ENCODE peak calls at places on chromosomes 7 and 10, in five cellular contexts. D, R, K, M and F are unnamed samples. For H3K4me1, the result is how much of the 10 kb centered on the place peaks cover.

GRCh38 chr10:110209399-110209925 is 2.1 kb downstream of the MXI1 start:
- DNase-seq in D (peak), R (peak), K (no peak), M (peak), F (peak)

GRCh38 chr10:44776181-44776580 is 135.0 kb upstream of the TMEM72 start:
- DNase-seq in D (no peak), R (no peak), K (no peak), M (no peak), F (no peak)

GRCh38 chr10:118592675-118593330 is 2.6 kb downstream of the PRLHR start:
- DNase-seq in D (no peak), R (no peak), K (no peak), M (no peak), F (no peak)

GRCh38 chr10:113549856-113550255 is 3.0 kb upstream of the HABP2 start:
- DNase-seq in D (no peak), R (no peak), K (no peak), M (no peak), F (no peak)

GRCh38 chr10:99709480-99710229 is 22.3 kb downstream of the COX15 start:
- DNase-seq in D (peak), R (peak), K (no peak), M (no peak), F (peak)

GRCh38 chr10:78981970-78982281 is 86.8 kb upstream of the ZMIZ1 start:
- DNase-seq in D (peak), R (no peak), K (no peak), M (no peak), F (no peak)

GRCh38 chr7:39240864-39241263 is 263.2 kb downstream of the POU6F2 start:
- DNase-seq in D (no peak), R (no peak), K (no peak), M (no peak), F (no peak)

GRCh38 chr10:63515002-63515763 is 6.0 kb upstream of the REEP3 start:
- DNase-seq in D (peak), R (peak), K (peak), M (no peak), F (peak)

GRCh38 chr7:105934577-105935185 is 28.4 kb upstream of the CDHR3 start:
- DNase-seq in D (peak), R (peak), K (peak), M (peak), F (peak)

GRCh38 chr10:22655312-22655973 is 58.9 kb downstream of the PIP4K2A start:
- DNase-seq in D (no peak), R (peak), K (no peak), M (no peak), F (peak)

GRCh38 chr7:69962077-69962855 is 364.0 kb downstream of the AUTS2 start:
- DNase-seq in D (no peak), R (no peak), K (no peak), M (no peak), F (peak)

GRCh38 chr10:14681305-14681704 is 93.4 kb downstream of the FAM107B start:
- DNase-seq in D (no peak), R (peak), K (no peak), M (no peak), F (peak)

GRCh38 chr10:5274795-5275194 is 78.2 kb downstream of the AKR1C4 start:
- DNase-seq in D (no peak), R (no peak), K (no peak), M (no peak), F (no peak)

GRCh38 chr10:69567920-69568319 is 5.3 kb downstream of the NEUROG3 start:
- DNase-seq in D (peak), R (peak), K (no peak), M (peak), F (peak)

DNA sequence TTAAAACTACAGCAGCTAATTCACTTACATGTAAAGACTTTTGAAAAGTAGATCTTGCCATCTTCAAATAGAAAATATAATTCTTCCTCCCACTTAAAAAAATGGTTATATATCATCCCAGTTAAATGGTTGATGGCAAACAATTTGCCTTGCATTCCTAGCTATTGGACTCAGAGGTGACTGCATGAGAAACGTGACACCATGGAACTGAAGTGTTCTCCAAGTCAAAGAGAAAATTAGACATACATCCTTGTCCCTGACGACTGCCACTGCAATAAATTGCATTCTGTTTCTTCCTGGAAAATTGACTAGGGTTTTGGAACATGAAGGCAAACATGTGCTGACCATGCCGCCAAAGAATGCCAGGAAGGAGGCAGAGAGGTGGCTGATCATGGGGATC is 94.9 kb upstream of the POM121L12 start:
- DNase-seq in D (no peak), R (no peak), K (no peak), M (no peak), F (no peak)
- H3K18ac ChIP-seq in D (no peak), R (no peak), K (no peak), M (no peak), F (no peak)

GRCh38 chr7:2806571-2806970 is 37.5 kb downstream of the GNA12 start:
- DNase-seq in D (no peak), R (no peak), K (no peak), M (no peak), F (no peak)

GRCh38 chr7:2804227-2804763 is 39.8 kb downstream of the GNA12 start:
- DNase-seq in D (no peak), R (no peak), K (no peak), M (no peak), F (no peak)

GRCh38 chr7:2803755-2804154 is 40.4 kb downstream of the GNA12 start:
- DNase-seq in D (no peak), R (no peak), K (no peak), M (no peak), F (peak)

GRCh38 chr7:2807455-2807845 is 36.7 kb downstream of the GNA12 start:
- DNase-seq in D (no peak), R (no peak), K (no peak), M (no peak), F (no peak)

DNA sequence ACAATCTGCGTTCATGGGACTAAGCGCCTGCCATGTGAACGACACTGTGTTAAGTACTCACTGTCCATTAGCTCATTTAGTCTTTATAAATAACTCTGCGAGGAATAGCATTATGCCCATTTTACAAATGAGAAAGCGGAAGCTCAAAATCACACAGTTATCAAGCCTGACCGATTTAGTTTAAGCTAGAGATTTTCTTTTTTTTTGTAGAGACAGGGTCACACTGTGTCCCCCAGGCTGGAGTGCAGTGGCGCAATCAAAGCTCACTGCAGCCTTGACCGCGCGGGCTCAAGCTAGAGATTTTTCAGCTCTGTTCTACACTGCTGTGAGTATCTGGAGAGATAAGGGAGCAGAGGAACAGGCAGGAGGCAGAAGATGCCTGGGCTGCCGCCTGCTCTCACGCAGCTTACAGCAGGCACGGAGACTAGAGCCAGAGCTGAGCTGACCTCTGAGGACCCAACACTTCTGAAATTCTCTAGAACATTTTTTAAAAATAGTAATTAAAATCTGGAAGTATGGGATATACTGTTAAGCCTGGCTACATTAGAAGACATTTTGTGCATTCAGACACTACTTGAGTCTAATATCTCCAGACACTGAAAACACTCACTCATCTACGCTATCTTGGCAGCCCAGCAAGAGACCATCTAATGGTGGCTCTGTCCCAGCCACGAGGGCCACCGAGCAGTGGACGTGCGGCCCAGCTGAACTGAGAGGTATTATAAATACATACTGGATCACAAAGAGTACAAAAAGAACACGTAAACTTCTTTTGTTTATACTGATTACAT is 38.7 kb downstream of the GNA12 start:
- DNase-seq in D (no peak), R (no peak), K (no peak), M (no peak), F (peak)
- H3K4me1 ChIP-seq in D (under half), R (under half), K (under half), M (under half), F (under half)

DNA sequence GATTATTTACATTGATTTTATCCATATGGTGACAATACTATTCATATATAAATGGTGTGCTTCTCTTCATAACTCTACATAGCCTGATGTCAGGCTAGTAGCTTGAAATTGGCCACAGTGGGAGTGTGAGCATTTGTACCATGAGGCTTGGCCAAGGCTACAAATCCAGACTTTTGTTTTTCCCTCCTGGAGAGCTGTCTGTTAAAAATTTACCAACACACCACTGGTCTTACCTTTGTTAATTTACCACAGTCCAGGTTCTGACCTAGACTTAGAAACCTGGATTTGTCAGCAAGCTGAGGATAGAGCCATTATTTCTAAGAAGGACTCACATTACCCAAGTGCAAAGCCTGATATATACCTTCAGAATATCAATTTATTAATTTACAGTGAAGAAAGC is 45.5 kb upstream of the ATRNL1 start:
- DNase-seq in D (no peak), R (no peak), K (no peak), M (no peak), F (no peak)
- H3K18ac ChIP-seq in D (no peak), R (no peak), K (no peak), M (no peak), F (no peak)

DNA sequence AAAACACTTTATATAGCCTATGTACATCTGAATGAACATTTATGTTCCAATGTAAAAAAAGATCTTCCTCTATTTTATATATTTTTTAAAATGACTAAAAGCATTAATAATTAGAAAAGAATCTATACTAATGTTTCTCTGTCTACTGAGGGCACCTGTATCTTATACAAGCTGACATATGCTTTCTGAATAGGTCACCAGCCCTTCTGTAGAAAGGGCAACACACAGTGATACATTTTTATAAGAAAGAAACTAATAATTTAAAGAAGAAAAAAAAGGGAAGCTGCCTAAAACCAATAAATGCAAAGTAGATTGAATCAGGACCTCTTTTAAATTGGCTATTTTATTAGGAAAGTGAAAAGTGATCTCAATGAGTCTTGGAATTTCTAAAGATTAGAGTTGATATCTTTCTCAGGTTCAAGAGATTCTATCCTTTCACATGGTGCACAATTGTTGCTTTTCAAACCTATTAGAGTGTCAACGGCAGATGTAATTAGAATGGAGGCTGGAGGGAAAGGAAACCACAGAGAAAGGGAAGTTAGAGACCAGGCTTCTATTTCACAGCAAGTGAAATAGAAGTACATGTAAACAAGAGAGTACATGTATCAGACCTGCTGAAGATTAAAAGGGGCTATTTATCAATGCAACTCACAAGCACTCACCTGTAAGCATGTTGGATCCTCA is 6.3 kb downstream of the MTPN start:
- DNase-seq in D (no peak), R (no peak), K (no peak), M (no peak), F (no peak)
- H3K4me1 ChIP-seq in D (under half), R (under half), K (under half), M (under half), F (under half)

GRCh38 chr7:116512524-116513188 is 12.2 kb upstream of the CAV1 start:
- DNase-seq in D (no peak), R (peak), K (no peak), M (no peak), F (peak)
- H3K18ac ChIP-seq in D (no peak), R (peak), K (no peak), M (no peak), F (no peak)

GRCh38 chr10:21527634-21528451 is 2.4 kb upstream of the SKIDA1 start:
- DNase-seq in D (no peak), R (peak), K (no peak), M (no peak), F (peak)
- H3K4me1 ChIP-seq in D (under half), R (under half), K (under half), M (under half), F (under half)

GRCh38 chr10:7258948-7259523 is 151.8 kb downstream of the SFMBT2 start:
- DNase-seq in D (no peak), R (no peak), K (no peak), M (no peak), F (peak)
- H3K18ac ChIP-seq in D (no peak), R (no peak), K (no peak), M (no peak), F (no peak)

GRCh38 chr10:119680668-119681070 is 29.5 kb downstream of the BAG3 start:
- DNase-seq in D (no peak), R (peak), K (no peak), M (no peak), F (no peak)
- H3K4me1 ChIP-seq in D (under half), R (under half), K (under half), M (under half), F (under half)